ENCODE peak calls at places on chromosomes 3 and 15, in seven cellular contexts. R is HCT116; X is CD8-positive, alpha-beta T cell; O is thyroid gland; Y is ovary; K is PC-9; V is endodermal cell. I is an unnamed sample.
A peak's percentile ranks its signal among the peaks of the same experiment; 100 is the strongest.

GRCh38 chr3:192957441-192957951 is 39.8 kb upstream of the MB21D2 start:
- DNase-seq in R (no peak), X (no peak), O (peak; percentile 2), Y (no peak), K (peak; percentile 50), V (no peak), I (no peak)

GRCh38 chr15:26069204-26069603 is 206.1 kb upstream of the ATP10A start:
- DNase-seq in R (no peak), X (no peak), O (no peak), Y (no peak), K (no peak), V (no peak), I (no peak)

GRCh38 chr15:88745075-88745474 is 58.2 kb upstream of the ACAN start:
- DNase-seq in R (no peak), X (no peak), O (no peak), Y (no peak), K (no peak), V (no peak), I (no peak)

GRCh38 chr15:43941555-43941954 is 114.8 kb downstream of the WDR76 start:
- DNase-seq in R (no peak), X (no peak), O (no peak), Y (no peak), K (no peak), V (no peak), I (no peak)

GRCh38 chr3:27607370-27607769 is 114.8 kb downstream of the EOMES start:
- DNase-seq in R (no peak), X (no peak), O (no peak), Y (no peak), K (no peak), V (peak; percentile 70), I (no peak)

GRCh38 chr3:157029365-157029790 is 130.6 kb downstream of the CCNL1 start:
- DNase-seq in R (no peak), X (no peak), O (no peak), Y (no peak), K (no peak), V (no peak), I (no peak)

GRCh38 chr15:83206387-83206970 is 1.1 kb downstream of the HDGFL3 start:
- DNase-seq in R (no peak), X (no peak), O (no peak), Y (peak; percentile 57), K (no peak), V (no peak), I (no peak)

GRCh38 chr3:143119974-143120715 is 574 bp downstream of the CHST2 start:
- DNase-seq in R (no peak), X (peak; percentile 62), O (peak; percentile 37), Y (no peak), K (no peak), V (peak; percentile 78), I (peak; percentile 79)

GRCh38 chr3:11803977-11804903 is 42.4 kb downstream of the TAMM41 start:
- DNase-seq in R (peak; percentile 35), X (peak; percentile 51), O (peak; percentile 54), Y (no peak), K (peak; percentile 44), V (peak; percentile 61), I (no peak)

GRCh38 chr3:179677884-179678283 is 25.0 kb downstream of the USP13 start:
- DNase-seq in R (no peak), X (no peak), O (no peak), Y (no peak), K (no peak), V (no peak), I (no peak)

GRCh38 chr3:72411102-72411501 is 437.1 kb downstream of the SHQ1 start:
- DNase-seq in R (no peak), X (no peak), O (no peak), Y (no peak), K (no peak), V (no peak), I (no peak)

GRCh38 chr3:141049681-141050080 is 1.5 kb upstream of the SPSB4 start:
- DNase-seq in R (no peak), X (no peak), O (no peak), Y (no peak), K (no peak), V (peak; percentile 70), I (no peak)

GRCh38 chr3:57876632-57877031 is 120.5 kb downstream of the SLMAP start:
- DNase-seq in R (no peak), X (no peak), O (no peak), Y (no peak), K (no peak), V (no peak), I (no peak)

GRCh38 chr15:89362203-89363101 is 27.8 kb upstream of the POLG start:
- DNase-seq in R (no peak), X (no peak), O (no peak), Y (no peak), K (no peak), V (no peak), I (peak; percentile 66)

GRCh38 chr3:155605571-155605970 is 139.3 kb downstream of the PLCH1 start:
- DNase-seq in R (no peak), X (no peak), O (no peak), Y (no peak), K (no peak), V (no peak), I (no peak)

GRCh38 chr3:185250247-185250646 is 3.6 kb downstream of the EHHADH start:
- DNase-seq in R (no peak), X (no peak), O (no peak), Y (no peak), K (no peak), V (no peak), I (no peak)

GRCh38 chr15:81312790-81313543 is 11.0 kb downstream of the STARD5 start:
- DNase-seq in R (peak; percentile 84), X (no peak), O (peak; percentile 74), Y (peak; percentile 82), K (peak; percentile 85), V (no peak), I (peak; percentile 92)

GRCh38 chr15:62600376-62600775 is 435.3 kb upstream of the C2CD4B start:
- DNase-seq in R (no peak), X (no peak), O (no peak), Y (no peak), K (no peak), V (no peak), I (no peak)

GRCh38 chr15:62601779-62602540 is 436.9 kb upstream of the C2CD4B start:
- DNase-seq in R (no peak), X (no peak), O (no peak), Y (no peak), K (peak; percentile 69), V (no peak), I (no peak)

GRCh38 chr15:62606376-62607164 is 436.0 kb upstream of the TPM1 start:
- DNase-seq in R (peak; percentile 58), X (no peak), O (no peak), Y (no peak), K (peak; percentile 94), V (no peak), I (no peak)

GRCh38 chr15:62605292-62605691 is 437.3 kb upstream of the TPM1 start:
- DNase-seq in R (no peak), X (no peak), O (no peak), Y (no peak), K (no peak), V (no peak), I (no peak)

GRCh38 chr15:62603757-62604156 is 438.7 kb upstream of the C2CD4B start:
- DNase-seq in R (no peak), X (no peak), O (no peak), Y (no peak), K (peak; percentile 88), V (no peak), I (no peak)
- H3K4me1 ChIP-seq in R (peaks cover 24% of the 10 kb centered on the region), X (no peaks in the 10 kb centered on the region), O (no peaks in the 10 kb centered on the region), Y (no peaks in the 10 kb centered on the region), K (peaks cover 49% of the 10 kb centered on the region), V (no peaks in the 10 kb centered on the region), I (no peaks in the 10 kb centered on the region)

DNA sequence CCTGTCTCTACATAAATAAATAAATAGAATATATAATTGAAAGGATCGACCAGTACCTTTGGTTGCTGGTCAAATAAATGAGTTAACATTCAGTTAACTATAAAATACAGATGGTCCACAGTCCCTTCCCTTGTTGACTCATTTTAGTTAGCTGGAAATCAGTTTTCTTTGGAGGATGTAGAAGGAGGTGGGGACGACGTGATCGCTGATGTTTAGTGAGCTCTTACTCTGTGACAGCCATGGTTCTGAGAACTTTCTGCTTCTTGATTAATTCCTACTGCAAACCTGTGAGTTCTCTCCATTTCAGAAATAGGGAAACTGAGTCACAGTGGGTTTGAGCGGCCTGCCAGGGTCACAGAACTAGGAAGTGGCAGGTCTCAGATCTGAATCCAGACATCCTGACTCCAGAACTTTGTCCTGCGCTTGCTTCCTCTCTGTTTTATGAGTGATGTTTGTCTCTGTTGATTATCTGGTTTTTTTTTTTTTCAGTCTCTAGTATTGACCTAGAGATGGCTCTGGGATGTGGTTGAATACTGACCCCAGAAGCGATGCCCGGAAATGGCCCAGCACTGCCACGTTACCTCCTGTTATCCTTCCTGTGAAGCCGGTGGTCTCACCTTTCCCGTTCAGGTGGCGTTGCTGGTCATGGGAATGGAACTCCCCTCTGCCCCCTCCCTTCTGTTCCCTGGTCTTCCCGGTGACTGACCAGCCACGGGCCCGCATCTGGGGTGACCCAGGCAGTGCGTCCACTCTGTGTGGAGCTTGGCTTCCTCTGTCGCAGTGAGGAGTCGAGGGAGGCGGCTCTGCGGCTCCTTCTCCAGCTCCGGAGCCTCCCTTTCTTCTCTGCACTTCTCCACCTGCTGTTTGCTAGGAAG is 18.2 kb downstream of the SYNM start:
- DNase-seq in R (no peak), X (no peak), O (no peak), Y (no peak), K (no peak), V (peak; percentile 68), I (peak; percentile 20)
- H3K27ac ChIP-seq in R (peak overlapping the region; percentile 99), X (no peak overlapping the region), O (peak overlapping the region; percentile 91), Y (no peak overlapping the region), K (peak overlapping the region; percentile 93), V (peak overlapping the region; percentile 91), I (peak overlapping the region; percentile 82)

DNA sequence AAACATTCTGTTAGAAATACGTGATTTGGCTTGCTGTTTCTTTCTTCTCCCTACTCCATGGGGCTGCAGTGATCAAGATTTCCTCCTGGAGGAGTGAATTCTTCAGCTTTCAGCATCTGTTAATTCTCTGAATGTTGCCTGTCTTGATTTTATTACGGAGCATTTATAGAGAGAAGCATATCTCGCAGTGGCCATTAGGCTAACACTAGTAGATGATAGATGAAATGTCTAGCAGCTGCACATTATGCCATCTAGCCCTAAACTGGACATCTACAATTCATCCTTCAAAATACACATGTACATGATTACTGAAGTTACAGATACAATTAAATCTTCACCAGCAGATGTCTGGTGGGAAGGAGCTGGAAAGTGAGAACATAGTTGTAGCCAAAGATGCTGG is 769.8 kb upstream of the NECTIN3 start:
- DNase-seq in R (no peak), X (no peak), O (no peak), Y (no peak), K (no peak), V (no peak), I (no peak)
- H3K4me3 ChIP-seq in R (no peak overlapping the region), X (no peak overlapping the region), O (no peak overlapping the region), Y (no peak overlapping the region), K (no peak overlapping the region), V (no peak overlapping the region), I (no peak overlapping the region)

DNA sequence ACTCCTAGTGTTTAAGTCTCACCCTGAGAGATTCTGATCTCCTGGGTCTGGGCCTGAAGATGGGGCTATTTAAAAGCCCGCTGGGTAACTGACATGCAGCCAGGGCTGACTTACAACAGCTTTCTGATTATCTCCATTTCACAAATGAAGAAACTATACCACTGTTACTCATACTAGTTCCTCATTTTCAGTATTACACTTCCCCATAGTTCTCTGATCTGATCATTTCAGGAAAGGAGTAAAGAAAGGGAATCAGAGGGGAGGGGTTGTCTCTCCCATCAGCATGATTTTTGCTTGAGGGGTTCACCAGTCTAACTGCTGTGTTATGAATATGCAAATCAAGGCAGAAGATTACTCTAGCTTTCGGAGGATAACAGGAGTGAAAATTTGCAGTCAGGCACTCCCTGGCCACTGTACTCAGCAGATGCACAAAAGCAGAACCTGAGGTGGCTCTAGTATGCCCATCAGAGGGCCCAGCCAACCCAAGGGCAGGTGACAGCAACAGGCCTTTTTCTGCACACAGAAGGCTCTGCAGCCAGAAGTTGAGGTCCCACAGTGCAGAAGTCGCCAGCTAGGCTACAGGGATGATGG is 59.4 kb downstream of the DAPK2 start:
- DNase-seq in R (no peak), X (no peak), O (no peak), Y (no peak), K (peak; percentile 54), V (no peak), I (no peak)
- H3K4me1 ChIP-seq in R (no peaks in the 10 kb centered on the region), X (no peaks in the 10 kb centered on the region), O (peaks cover 54% of the 10 kb centered on the region), Y (peaks cover 6% of the 10 kb centered on the region), K (no peaks in the 10 kb centered on the region), V (no peaks in the 10 kb centered on the region), I (peaks cover 4% of the 10 kb centered on the region)